ENCODE peak calls at places on chromosome 6, in nine cellular contexts. I is ascending aorta; W is BE2C; J is testis; H is CD4-positive, alpha-beta T cell; R is sigmoid colon; X is AG04449; T is prostate gland; K is MCF 10A. A is an unnamed sample.

GRCh38 chr6:144156991-144157390 is 6.7 kb downstream of the STX11 start:
- DNase-seq in R (no peak), X (no peak), J (peak; percentile 47), I (no peak), W (no peak), H (no peak), T (no peak), K (no peak), A (no peak)

GRCh38 chr6:157620905-157621304 is 202.1 kb upstream of the SNX9 start:
- DNase-seq in I (no peak), T (no peak), J (no peak), K (peak; percentile 43), X (no peak), R (no peak), W (no peak), H (no peak), A (no peak)

GRCh38 chr6:149566372-149567193 is at the start of gene GINM1:
- DNase-seq in X (no peak), R (peak; percentile 77), I (no peak), W (peak; percentile 58), H (peak; percentile 39), J (peak; percentile 57), T (peak; percentile 48), K (peak; percentile 46), A (peak; percentile 68)

GRCh38 chr6:84635081-84635745 is 129.2 kb downstream of the TBX18 start:
- DNase-seq in I (no peak), X (no peak), W (no peak), R (no peak), J (no peak), K (no peak), H (no peak), T (no peak), A (no peak)

GRCh38 chr6:56714982-56715456 is 72.3 kb upstream of the DST start:
- DNase-seq in W (peak; percentile 15), H (no peak), I (no peak), T (no peak), X (no peak), K (peak; percentile 91), R (no peak), J (no peak), A (no peak)

GRCh38 chr6:81098109-81098814 is 654.2 kb downstream of the TENT5A start:
- DNase-seq in W (no peak), J (no peak), X (no peak), I (no peak), H (no peak), T (no peak), R (no peak), K (no peak), A (no peak)

GRCh38 chr6:165455488-165455887 is 146.1 kb upstream of the C6orf118 start:
- DNase-seq in X (no peak), I (no peak), W (no peak), T (no peak), K (no peak), R (no peak), J (no peak), H (no peak), A (no peak)

GRCh38 chr6:136647363-136647763 is 97.1 kb upstream of the MAP7 start:
- DNase-seq in K (peak; percentile 51), I (peak; percentile 16), X (no peak), R (no peak), J (no peak), W (no peak), T (no peak), H (peak; percentile 13), A (no peak)

GRCh38 chr6:37800904-37801669 is 18.4 kb upstream of the ZFAND3 start:
- DNase-seq in J (no peak), T (no peak), K (no peak), R (no peak), W (peak; percentile 87), X (no peak), H (no peak), I (no peak), A (no peak)

DNA sequence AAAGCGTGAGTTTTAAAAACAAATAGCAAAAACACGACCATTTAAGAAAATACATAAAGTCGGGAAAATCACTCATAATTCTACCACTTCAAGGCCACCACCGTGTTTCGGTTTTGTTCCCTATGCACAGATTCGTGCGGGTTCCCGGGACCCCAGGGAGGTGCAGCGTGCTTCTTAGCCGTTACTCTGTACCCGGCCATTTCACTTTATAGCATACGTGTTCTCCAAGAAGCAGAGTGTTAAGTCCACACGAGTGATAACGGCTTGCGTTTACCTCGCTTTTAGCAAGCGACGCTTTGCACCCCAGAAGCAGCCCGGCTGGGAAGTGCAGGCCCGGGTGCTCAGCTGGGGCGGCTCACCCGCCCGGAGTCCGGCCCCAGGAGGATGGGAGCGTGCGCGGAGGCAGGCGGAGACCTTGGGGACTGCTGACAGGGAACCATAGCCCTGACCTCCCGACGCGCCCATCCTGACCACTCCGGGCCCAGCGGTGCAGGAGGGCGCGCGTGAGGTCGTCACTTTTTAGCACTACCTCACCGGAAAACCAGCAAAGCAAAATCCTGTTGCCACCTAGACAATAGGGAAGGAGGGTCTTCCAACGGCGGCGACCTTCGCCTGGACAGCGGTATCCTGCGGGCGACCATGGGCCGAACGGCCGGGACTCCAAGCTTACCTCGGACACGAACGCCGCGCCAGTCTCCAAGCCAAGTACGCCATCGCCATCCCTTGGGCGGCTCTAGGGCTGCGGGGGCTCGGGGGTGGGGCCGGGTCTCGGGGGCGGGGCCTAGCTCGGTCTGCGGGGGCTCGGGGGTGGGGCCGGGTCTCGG is at the start of gene ECI2:
- DNase-seq in X (no peak), K (peak; percentile 65), T (no peak), J (no peak), W (no peak), I (peak; percentile 24), R (no peak), H (peak; percentile 45), A (no peak)
- TF ChIP-seq CTCF in X (no peak), K (no peak), T (no peak), J (no peak), W (no peak), I (no peak), R (no peak), H (no peak), A (no peak)

GRCh38 chr6:5337573-5337972 is 76.3 kb downstream of the FARS2 start:
- DNase-seq in X (peak; percentile 64), I (no peak), H (no peak), T (no peak), W (no peak), K (no peak), R (no peak), J (no peak), A (no peak)
- TF ChIP-seq CTCF in X (no peak), I (no peak), H (no peak), T (no peak), W (no peak), K (no peak), R (no peak), J (no peak), A (no peak)

GRCh38 chr6:33896391-33897192 is 92.8 kb upstream of the MLN start:
- DNase-seq in K (no peak), T (no peak), H (no peak), R (no peak), W (no peak), J (no peak), I (no peak), X (no peak), A (no peak)

GRCh38 chr6:33895988-33896387 is 92.2 kb upstream of the MLN start:
- DNase-seq in T (no peak), I (no peak), X (no peak), W (no peak), R (no peak), J (no peak), H (no peak), K (no peak), A (no peak)

GRCh38 chr6:33894438-33894837 is 90.6 kb upstream of the MLN start:
- DNase-seq in K (no peak), H (no peak), J (no peak), R (no peak), X (no peak), T (no peak), W (no peak), I (no peak), A (no peak)

GRCh38 chr6:33897193-33897479 is 93.3 kb upstream of the MLN start:
- DNase-seq in H (no peak), I (no peak), K (no peak), T (no peak), W (no peak), J (no peak), X (no peak), R (no peak), A (no peak)

GRCh38 chr6:33895296-33895695 is 91.5 kb upstream of the MLN start:
- DNase-seq in J (no peak), T (no peak), W (no peak), R (no peak), H (no peak), X (no peak), K (no peak), I (no peak), A (no peak)
- TF ChIP-seq CTCF in J (no peak), T (no peak), W (no peak), R (no peak), H (no peak), X (no peak), K (no peak), I (no peak), A (no peak)

DNA sequence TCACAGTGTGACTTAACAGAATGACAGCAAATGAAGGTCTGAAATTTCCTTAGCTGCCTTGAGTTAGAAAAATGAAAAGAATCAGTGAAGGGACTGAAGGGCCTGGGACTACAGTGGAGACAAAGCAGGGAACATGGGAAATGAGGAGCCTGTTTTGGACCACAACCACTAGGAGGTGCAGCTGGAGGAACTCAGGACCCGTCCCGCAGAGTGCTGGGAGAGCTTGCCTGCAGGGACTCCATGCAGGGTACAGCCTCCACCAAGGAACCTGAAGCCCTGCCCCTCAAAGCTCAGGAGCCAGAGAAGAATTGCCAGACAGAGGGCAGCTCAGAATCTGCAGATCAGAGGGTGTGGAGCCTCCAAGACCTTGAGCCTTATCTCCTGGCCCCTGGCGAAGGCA is 50.7 kb downstream of the LRFN2 start:
- DNase-seq in H (no peak), W (peak; percentile 33), T (no peak), K (no peak), X (no peak), I (no peak), J (peak; percentile 21), R (no peak), A (peak; percentile 24)
- TF ChIP-seq CTCF in H (no peak), W (peak; percentile 45), T (no peak), K (no peak), X (peak; percentile 28), I (no peak), J (peak; percentile 17), R (no peak), A (no peak)

A was measured in nephron progenitor cell.